ENCODE peak calls at places on chromosomes 16 and 17, in ten cellular contexts. H is A549; C is ovary; P is gastrocnemius medialis; W is CD8-positive, alpha-beta T cell; S is bronchial epithelial cell; K is NT2/D1; V is right cardiac atrium; N is GM23338; X is A673. I is an unnamed sample.

GRCh38 chr16:2910441-2910840 is 1.3 kb upstream of the FLYWCH1 start:
- DNase-seq in H (no peak), C (no peak), P (no peak), W (no peak), S (no peak), K (no peak), V (no peak), N (no peak), X (no peak), I (no peak)

GRCh38 chr16:14389359-14389758 is 240.7 kb downstream of the PARN start:
- DNase-seq in H (no peak), C (no peak), P (no peak), W (no peak), S (peak), K (no peak), V (no peak), N (no peak), X (no peak), I (no peak)

GRCh38 chr17:21239680-21240374 is 13.4 kb downstream of the NATD1 start:
- DNase-seq in H (peak), C (no peak), P (no peak), W (no peak), S (peak), K (no peak), V (no peak), N (peak), X (peak), I (no peak)

GRCh38 chr17:59899099-59899498 is 6.2 kb downstream of the RPS6KB1 start:
- DNase-seq in H (peak), C (no peak), P (no peak), W (no peak), S (peak), K (no peak), V (no peak), N (no peak), X (peak), I (no peak)

GRCh38 chr17:7218166-7218565 is 1.5 kb downstream of the DLG4 start:
- DNase-seq in H (no peak), C (peak), P (no peak), W (no peak), S (no peak), K (no peak), V (peak), N (no peak), X (peak), I (no peak)

GRCh38 chr17:34465756-34466155 is 102.7 kb upstream of the CCL1 start:
- DNase-seq in H (no peak), C (no peak), P (no peak), W (no peak), S (no peak), K (no peak), V (no peak), N (no peak), X (no peak), I (no peak)

GRCh38 chr17:51120357-51120738 is 320 bp downstream of the SPAG9 start:
- DNase-seq in H (peak), C (no peak), P (no peak), W (peak), S (peak), K (no peak), V (no peak), N (no peak), X (no peak), I (no peak)

GRCh38 chr17:27353469-27354050 is 59.6 kb downstream of the WSB1 start:
- DNase-seq in H (peak), C (peak), P (peak), W (peak), S (peak), K (peak), V (peak), N (peak), X (peak), I (peak)

GRCh38 chr16:23384878-23385277 is 68.1 kb downstream of the COG7 start:
- DNase-seq in H (no peak), C (no peak), P (peak), W (no peak), S (peak), K (no peak), V (no peak), N (no peak), X (no peak), I (no peak)

GRCh38 chr17:51119415-51120356 is 982 bp downstream of the SPAG9 start:
- DNase-seq in H (peak), C (peak), P (peak), W (peak), S (peak), K (no peak), V (peak), N (peak), X (peak), I (no peak)

GRCh38 chr17:40063034-40063765 is 435 bp downstream of the THRA start:
- DNase-seq in H (no peak), C (peak), P (peak), W (peak), S (no peak), K (no peak), V (peak), N (peak), X (no peak), I (no peak)

GRCh38 chr16:55842369-55843104 is 9.6 kb upstream of the CES1 start:
- DNase-seq in H (peak), C (no peak), P (no peak), W (no peak), S (peak), K (peak), V (no peak), N (peak), X (peak), I (no peak)

GRCh38 chr17:1124896-1125774 is 54.6 kb downstream of the ABR start:
- DNase-seq in H (no peak), C (no peak), P (no peak), W (no peak), S (no peak), K (no peak), V (no peak), N (no peak), X (no peak), I (no peak)

GRCh38 chr17:1120596-1121441 is 59.0 kb downstream of the ABR start:
- DNase-seq in H (no peak), C (no peak), P (no peak), W (no peak), S (no peak), K (no peak), V (peak), N (no peak), X (no peak), I (no peak)

GRCh38 chr17:1124238-1124699 is 55.5 kb downstream of the ABR start:
- DNase-seq in H (no peak), C (no peak), P (no peak), W (no peak), S (no peak), K (no peak), V (no peak), N (no peak), X (no peak), I (no peak)

GRCh38 chr17:1123397-1124237 is 56.2 kb downstream of the ABR start:
- DNase-seq in H (no peak), C (no peak), P (no peak), W (no peak), S (no peak), K (no peak), V (no peak), N (peak), X (no peak), I (no peak)

DNA sequence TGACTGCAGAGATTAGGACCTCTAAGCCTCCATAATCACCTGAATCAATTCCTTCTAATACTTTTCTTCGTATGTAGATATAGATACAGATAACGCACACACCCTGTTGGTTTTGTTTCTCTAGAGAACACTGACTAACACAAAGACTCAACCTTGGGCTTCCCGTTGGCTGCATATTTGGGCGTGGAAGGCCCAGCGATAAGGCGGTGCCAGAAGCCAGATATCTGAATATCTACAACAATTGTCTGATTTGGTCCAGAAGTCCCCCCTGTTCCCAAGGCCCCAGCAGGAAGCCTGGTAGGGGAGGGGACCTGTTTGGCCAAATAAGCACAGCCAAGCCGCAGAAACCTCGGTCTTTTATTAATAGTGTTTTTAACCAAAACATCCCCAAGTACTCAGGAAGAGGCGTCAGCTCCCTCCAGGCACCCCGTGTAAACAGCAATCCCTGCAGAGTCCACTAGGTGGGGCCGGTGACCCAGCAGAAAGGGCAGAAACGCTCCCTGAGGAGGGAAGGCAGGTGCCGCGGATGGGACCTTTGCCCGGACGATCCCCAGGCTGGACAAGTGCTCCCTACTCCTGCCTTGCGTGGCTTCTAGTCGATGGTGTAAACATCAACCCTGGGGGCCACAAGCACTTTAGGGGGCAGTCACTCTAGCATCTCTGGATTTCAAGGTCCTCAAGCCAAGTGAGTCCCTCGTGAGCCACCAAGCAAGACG is 56.9 kb downstream of the ABR start:
- DNase-seq in H (peak), C (peak), P (peak), W (peak), S (peak), K (no peak), V (peak), N (peak), X (peak), I (no peak)
- H3K4me3 ChIP-seq in H (no peak), C (no peak), P (no peak), W (no peak), S (no peak), K (no peak), V (no peak), N (no peak), X (no peak), I (no peak)

GRCh38 chr16:73020409-73020884 is 27.5 kb downstream of the ZFHX3 start:
- DNase-seq in H (peak), C (no peak), P (peak), W (no peak), S (peak), K (no peak), V (peak), N (no peak), X (no peak), I (no peak)
- H3K4me3 ChIP-seq in H (peak), C (no peak), P (no peak), W (no peak), S (no peak), K (no peak), V (no peak), N (no peak), X (no peak), I (no peak)

GRCh38 chr17:58005031-58005727 is 1.9 kb downstream of the SRSF1 start:
- DNase-seq in H (peak), C (no peak), P (no peak), W (no peak), S (no peak), K (no peak), V (no peak), N (no peak), X (peak), I (no peak)
- H3K4me3 ChIP-seq in H (peak), C (no peak), P (peak), W (no peak), S (peak), K (peak), V (peak), N (peak), X (peak), I (peak)

GRCh38 chr17:82000803-82001649 is 21.7 kb downstream of the CENPX start:
- DNase-seq in H (no peak), C (no peak), P (no peak), W (no peak), S (no peak), K (no peak), V (no peak), N (no peak), X (no peak), I (no peak)

GRCh38 chr17:81999587-81999974 is 22.2 kb downstream of the ASPSCR1 start:
- DNase-seq in H (no peak), C (no peak), P (no peak), W (no peak), S (no peak), K (no peak), V (no peak), N (no peak), X (no peak), I (no peak)

GRCh38 chr17:82001657-82002056 is 21.0 kb downstream of the CENPX start:
- DNase-seq in H (no peak), C (no peak), P (no peak), W (no peak), S (no peak), K (no peak), V (no peak), N (no peak), X (no peak), I (no peak)

GRCh38 chr17:81998719-81999438 is 21.4 kb downstream of the ASPSCR1 start:
- DNase-seq in H (no peak), C (no peak), P (no peak), W (no peak), S (no peak), K (no peak), V (no peak), N (no peak), X (no peak), I (no peak)

DNA sequence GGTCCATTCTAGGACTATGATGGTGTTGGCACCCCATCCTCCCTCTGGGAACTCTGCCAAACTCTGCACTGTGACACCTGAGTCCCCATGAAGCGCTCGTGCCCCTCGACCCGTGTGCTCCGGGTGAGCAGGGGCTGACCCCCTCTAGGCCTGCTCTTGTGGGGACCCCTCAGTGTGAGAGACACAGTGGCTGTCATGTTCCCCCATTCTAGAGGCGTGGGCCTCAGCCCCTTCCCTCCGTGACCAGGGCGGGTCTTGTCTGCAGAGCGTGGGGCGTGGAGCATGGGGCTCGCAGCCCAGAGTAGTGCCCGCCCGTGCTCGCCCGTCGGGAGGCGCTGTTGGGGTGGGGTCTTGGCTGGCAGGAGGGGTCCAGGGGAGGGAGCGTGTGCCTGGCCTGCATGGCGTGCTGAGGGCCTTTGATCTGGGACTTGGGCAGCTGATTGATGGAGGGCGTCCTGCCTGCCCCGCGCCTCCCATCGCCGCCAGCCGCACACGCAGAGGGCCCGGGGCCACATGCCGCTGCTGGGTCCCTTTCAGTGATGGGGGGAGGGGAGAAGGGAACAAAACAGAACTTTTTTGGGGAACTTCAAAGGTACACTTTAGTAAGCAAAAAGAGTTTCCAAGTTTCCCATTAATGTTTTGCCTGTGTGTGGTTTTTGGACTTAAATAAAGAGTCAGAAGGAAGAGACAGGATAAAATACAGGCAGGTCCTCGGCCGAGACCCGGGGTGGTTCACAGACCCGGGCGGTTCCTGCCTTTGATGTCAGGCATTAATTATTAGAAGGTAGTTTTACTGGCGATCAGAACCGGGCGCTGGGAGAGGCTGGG is 22.5 kb downstream of the CENPX start:
- DNase-seq in H (no peak), C (no peak), P (no peak), W (no peak), S (no peak), K (no peak), V (no peak), N (peak), X (no peak), I (no peak)
- H3K4me3 ChIP-seq in H (no peak), C (no peak), P (no peak), W (no peak), S (no peak), K (no peak), V (no peak), N (no peak), X (no peak), I (no peak)

GRCh38 chr17:43418441-43419374 is 19.9 kb downstream of the ARL4D start:
- DNase-seq in H (peak), C (peak), P (no peak), W (no peak), S (peak), K (no peak), V (peak), N (peak), X (peak), I (no peak)
- H3K4me3 ChIP-seq in H (no peak), C (no peak), P (no peak), W (no peak), S (peak), K (no peak), V (no peak), N (no peak), X (no peak), I (peak)

DNA sequence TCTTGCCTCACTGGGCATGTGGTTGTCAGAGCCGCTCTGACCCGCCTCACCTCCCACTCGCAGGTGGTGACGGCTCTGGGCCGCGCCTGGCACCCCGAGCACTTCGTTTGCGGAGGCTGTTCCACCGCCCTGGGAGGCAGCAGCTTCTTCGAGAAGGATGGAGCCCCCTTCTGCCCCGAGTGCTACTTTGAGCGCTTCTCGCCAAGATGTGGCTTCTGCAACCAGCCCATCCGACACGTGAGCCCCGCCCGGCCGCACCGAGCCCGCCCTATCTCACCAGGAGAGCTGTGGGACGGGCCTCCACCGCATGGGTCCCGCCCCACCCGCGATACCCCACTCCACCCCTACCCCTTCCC is 4.0 kb downstream of the TGFB1I1 start:
- DNase-seq in H (no peak), C (no peak), P (no peak), W (no peak), S (no peak), K (no peak), V (no peak), N (peak), X (no peak), I (no peak)
- H3K4me3 ChIP-seq in H (no peak), C (no peak), P (no peak), W (peak), S (no peak), K (peak), V (no peak), N (peak), X (no peak), I (peak)

GRCh38 chr16:70437017-70437581 is 1.8 kb downstream of the ST3GAL2 start:
- DNase-seq in H (no peak), C (peak), P (no peak), W (no peak), S (no peak), K (peak), V (no peak), N (peak), X (peak), I (no peak)
- H3K4me3 ChIP-seq in H (peak), C (no peak), P (peak), W (peak), S (no peak), K (peak), V (no peak), N (peak), X (peak), I (peak)

GRCh38 chr16:66846831-66847230 is 2.6 kb downstream of the CA7 start:
- DNase-seq in H (no peak), C (no peak), P (no peak), W (no peak), S (no peak), K (no peak), V (no peak), N (no peak), X (no peak), I (no peak)
- H3K4me3 ChIP-seq in H (no peak), C (no peak), P (no peak), W (no peak), S (no peak), K (no peak), V (no peak), N (no peak), X (no peak), I (no peak)

GRCh38 chr17:2058521-2059124 is 3.7 kb downstream of the HIC1 start:
- DNase-seq in H (peak), C (peak), P (no peak), W (peak), S (no peak), K (no peak), V (peak), N (peak), X (no peak), I (no peak)

GRCh38 chr17:2057130-2057713 is 2.3 kb downstream of the HIC1 start:
- DNase-seq in H (no peak), C (peak), P (no peak), W (no peak), S (no peak), K (no peak), V (peak), N (peak), X (no peak), I (no peak)

GRCh38 chr17:2059125-2059836 is 4.4 kb downstream of the HIC1 start:
- DNase-seq in H (no peak), C (peak), P (no peak), W (no peak), S (no peak), K (no peak), V (no peak), N (peak), X (no peak), I (no peak)

GRCh38 chr17:2056221-2057129 is 1.6 kb downstream of the HIC1 start:
- DNase-seq in H (no peak), C (peak), P (no peak), W (peak), S (no peak), K (no peak), V (peak), N (peak), X (no peak), I (no peak)

GRCh38 chr17:2057714-2058520 is 3.0 kb downstream of the HIC1 start:
- DNase-seq in H (no peak), C (peak), P (no peak), W (no peak), S (no peak), K (no peak), V (no peak), N (peak), X (no peak), I (no peak)
- H3K4me3 ChIP-seq in H (no peak), C (peak), P (peak), W (no peak), S (no peak), K (no peak), V (peak), N (peak), X (no peak), I (peak)

GRCh38 chr17:8253801-8254200 is 4.7 kb downstream of the PFAS start:
- DNase-seq in H (peak), C (no peak), P (no peak), W (no peak), S (peak), K (no peak), V (no peak), N (no peak), X (no peak), I (no peak)

GRCh38 chr17:8254881-8255280 is 5.8 kb downstream of the PFAS start:
- DNase-seq in H (no peak), C (no peak), P (no peak), W (no peak), S (no peak), K (no peak), V (no peak), N (no peak), X (no peak), I (no peak)

GRCh38 chr17:8248751-8249607 is at the start of gene PFAS:
- DNase-seq in H (peak), C (peak), P (peak), W (peak), S (peak), K (peak), V (peak), N (peak), X (peak), I (peak)

GRCh38 chr17:8249621-8250020 is 532 bp downstream of the PFAS start:
- DNase-seq in H (no peak), C (no peak), P (no peak), W (no peak), S (no peak), K (no peak), V (no peak), N (no peak), X (no peak), I (no peak)

GRCh38 chr17:8250101-8250500 is 1.0 kb downstream of the PFAS start:
- DNase-seq in H (no peak), C (no peak), P (no peak), W (no peak), S (no peak), K (no peak), V (no peak), N (no peak), X (no peak), I (no peak)
- H3K4me3 ChIP-seq in H (peak), C (no peak), P (no peak), W (no peak), S (peak), K (peak), V (no peak), N (peak), X (peak), I (peak)